ENCODE peak calls at places on chromosomes 12 and 14, in nine cellular contexts. A is T-cell; P is left cardiac atrium; F is stimulated activated memory B cell treated with anti-CD40 and anti-IgM and Interleukin-4, amounts not matched to agents 10 μg/mL and 1 μg/mL and 100 μg/mL, for 72 hours; U is activated CD8-positive, alpha-beta T cell treated with anti-CD3 and anti-CD28 coated beads for 36 hours; V is left ventricle myocardium superior; B is effector memory CD8-positive, alpha-beta T cell; L is natural killer cell; D is foreskin keratinocyte. Y is an unnamed sample.
A peak's percentile ranks its signal among the peaks of the same experiment; 100 is the strongest.

GRCh38 chr14:94028450-94028826 is 2.3 kb downstream of the OTUB2 start:
- ATAC-seq in A (peak; percentile 47), P (no peak), F (peak; percentile 3), U (peak; percentile 54), V (no peak), B (no peak), L (no peak), D (peak; percentile 42), Y (no peak)

GRCh38 chr12:47903927-47904646 is 707 bp downstream of the VDR start:
- ATAC-seq in A (peak; percentile 72), P (peak; percentile 88), F (peak; percentile 28), U (peak; percentile 67), V (peak; percentile 54), B (peak; percentile 55), L (peak; percentile 68), D (peak; percentile 67), Y (peak; percentile 56)

GRCh38 chr14:90495357-90496276 is 98.8 kb downstream of the CALM1 start:
- ATAC-seq in A (peak; percentile 29), P (no peak), F (peak; percentile 13), U (peak; percentile 53), V (peak; percentile 43), B (no peak), L (peak; percentile 71), D (peak; percentile 69), Y (peak; percentile 65)

GRCh38 chr14:79294506-79294905 is 916.8 kb downstream of the DIO2 start:
- ATAC-seq in A (no peak), P (no peak), F (no peak), U (no peak), V (no peak), B (no peak), L (no peak), D (no peak), Y (no peak)

GRCh38 chr12:58425481-58426392 is 484.4 kb downstream of the ATP23 start:
- ATAC-seq in A (no peak), P (peak; percentile 81), F (no peak), U (peak; percentile 91), V (peak; percentile 29), B (no peak), L (no peak), D (peak; percentile 97), Y (peak; percentile 98)

GRCh38 chr12:31324845-31325523 is 966 bp downstream of the SINHCAF start:
- ATAC-seq in A (peak; percentile 21), P (peak; percentile 44), F (peak; percentile 7), U (no peak), V (peak; percentile 42), B (no peak), L (peak; percentile 11), D (peak; percentile 4), Y (peak; percentile 28)

GRCh38 chr12:132281021-132281420 is 48.4 kb downstream of the GALNT9 start:
- ATAC-seq in A (no peak), P (peak; percentile 7), F (no peak), U (no peak), V (no peak), B (no peak), L (no peak), D (no peak), Y (no peak)

GRCh38 chr14:92690171-92691011 is 58.0 kb downstream of the LGMN start:
- ATAC-seq in A (no peak), P (no peak), F (no peak), U (peak; percentile 26), V (no peak), B (no peak), L (no peak), D (peak; percentile 59), Y (peak; percentile 48)

GRCh38 chr14:53599221-53599945 is 357.2 kb downstream of the BMP4 start:
- ATAC-seq in A (no peak), P (no peak), F (no peak), U (no peak), V (no peak), B (no peak), L (no peak), D (no peak), Y (no peak)

GRCh38 chr12:14999421-15000047 is 26.7 kb downstream of the PDE6H start:
- ATAC-seq in A (no peak), P (peak; percentile 51), F (no peak), U (no peak), V (no peak), B (no peak), L (no peak), D (peak; percentile 74), Y (peak; percentile 95)

GRCh38 chr12:1272132-1272531 is 281.1 kb downstream of the ERC1 start:
- ATAC-seq in A (no peak), P (no peak), F (no peak), U (peak; percentile 89), V (peak; percentile 32), B (peak; percentile 96), L (peak; percentile 96), D (no peak), Y (no peak)

GRCh38 chr14:33837943-33838683 is 112.8 kb downstream of the EGLN3 start:
- ATAC-seq in A (no peak), P (no peak), F (no peak), U (no peak), V (no peak), B (no peak), L (no peak), D (no peak), Y (no peak)

GRCh38 chr12:11834104-11834812 is 184.8 kb downstream of the ETV6 start:
- ATAC-seq in A (no peak), P (no peak), F (no peak), U (no peak), V (no peak), B (no peak), L (no peak), D (no peak), Y (no peak)